ENCODE peak calls at places on chromosomes 12 and 14, in eight cellular contexts. E is brain microvascular endothelial cell; J is uterus; U is effector memory CD4-positive, alpha-beta T cell; P is GM23338; A is hepatocyte; G is fibroblast of lung; N is body of pancreas. K is an unnamed sample.

GRCh38 chr12:63298386-63298930 is 147.5 kb upstream of the AVPR1A start:
- DNase-seq in G (no peak), A (no peak), J (no peak), E (no peak), N (no peak), P (no peak), U (no peak), K (no peak)

GRCh38 chr12:75998292-75999063 is 33.1 kb downstream of the PHLDA1 start:
- DNase-seq in N (no peak), G (no peak), J (no peak), U (no peak), P (no peak), E (no peak), A (no peak), K (no peak)

GRCh38 chr14:55749201-55749812 is 169.3 kb downstream of the KTN1 start:
- DNase-seq in E (no peak), P (no peak), G (no peak), U (no peak), N (peak; percentile 22), A (no peak), J (no peak), K (no peak)

GRCh38 chr12:124854637-124855184 is 9.0 kb downstream of the SCARB1 start:
- DNase-seq in G (no peak), E (no peak), N (no peak), J (no peak), P (no peak), U (no peak), A (no peak), K (no peak)

GRCh38 chr12:121628536-121628935 is 2.2 kb downstream of the ORAI1 start:
- DNase-seq in E (no peak), U (no peak), P (no peak), A (no peak), G (no peak), J (no peak), N (no peak), K (no peak)

GRCh38 chr12:6946033-6946919 is 2.5 kb downstream of the C12orf57 start:
- DNase-seq in J (no peak), N (peak; percentile 99), E (no peak), P (peak; percentile 95), U (peak; percentile 56), G (no peak), A (peak; percentile 95), K (no peak)

GRCh38 chr12:13278249-13278787 is 81.8 kb downstream of the EMP1 start:
- DNase-seq in G (peak; percentile 54), N (peak; percentile 76), A (peak; percentile 90), P (peak; percentile 83), U (peak; percentile 6), E (peak; percentile 51), J (peak; percentile 76), K (no peak)

GRCh38 chr12:71216725-71217579 is 59.2 kb upstream of the TSPAN8 start:
- DNase-seq in A (peak; percentile 41), G (peak; percentile 10), N (peak; percentile 50), U (no peak), E (peak; percentile 2), P (peak; percentile 31), J (no peak), K (no peak)

GRCh38 chr14:101365329-101366158 is 195.8 kb upstream of the DIO3 start:
- DNase-seq in A (no peak), E (no peak), G (no peak), U (no peak), N (no peak), P (no peak), J (peak; percentile 56), K (no peak)

GRCh38 chr12:49456280-49456679 is 82.5 kb upstream of the KCNH3 start:
- DNase-seq in U (no peak), J (no peak), E (no peak), P (no peak), A (no peak), G (peak; percentile 27), N (no peak), K (no peak)

GRCh38 chr12:112018571-112019237 is 5.5 kb downstream of the ERP29 start:
- DNase-seq in P (no peak), J (no peak), A (no peak), U (no peak), G (peak; percentile 73), E (peak; percentile 72), N (no peak), K (no peak)

GRCh38 chr12:95336387-95337067 is 118.9 kb downstream of the VEZT start:
- DNase-seq in J (peak; percentile 70), U (no peak), G (peak; percentile 81), A (peak; percentile 88), P (peak; percentile 94), N (peak; percentile 87), E (peak; percentile 87), K (peak; percentile 12)

GRCh38 chr14:75566321-75566720 is 12.1 kb upstream of the FLVCR2 start:
- DNase-seq in N (no peak), E (no peak), G (no peak), P (no peak), U (peak; percentile 60), A (peak; percentile 20), J (no peak), K (no peak)

GRCh38 chr12:88998421-88998820 is 353.9 kb downstream of the DUSP6 start:
- DNase-seq in P (no peak), G (no peak), A (no peak), J (no peak), U (no peak), E (no peak), N (no peak), K (no peak)

GRCh38 chr12:67161322-67161918 is 107.7 kb upstream of the CAND1 start:
- DNase-seq in A (peak; percentile 63), E (peak; percentile 62), U (no peak), G (peak; percentile 29), J (no peak), P (peak; percentile 76), N (peak; percentile 23), K (no peak)

GRCh38 chr12:76628745-76629144 is 69.2 kb upstream of the OSBPL8 start:
- DNase-seq in E (no peak), P (no peak), N (no peak), J (no peak), U (no peak), G (peak; percentile 28), A (no peak), K (no peak)

GRCh38 chr12:125403145-125403789 is 338.0 kb downstream of the AACS start:
- DNase-seq in U (no peak), N (no peak), G (peak; percentile 15), P (peak; percentile 95), J (no peak), E (peak; percentile 16), A (peak; percentile 50), K (no peak)

GRCh38 chr14:31206536-31207286 is 882 bp downstream of the HECTD1 start:
- DNase-seq in U (peak; percentile 31), E (peak; percentile 1), N (peak; percentile 49), P (peak; percentile 59), A (peak; percentile 40), J (peak; percentile 39), G (peak; percentile 39), K (no peak)

GRCh38 chr14:95156765-95157194 is 549 bp downstream of the DICER1 start:
- DNase-seq in U (peak; percentile 2), P (no peak), J (peak; percentile 35), N (peak; percentile 52), A (peak; percentile 72), G (no peak), E (no peak), K (no peak)

GRCh38 chr14:64444984-64445845 is 20.1 kb upstream of the AKAP5 start:
- DNase-seq in E (peak; percentile 88), A (peak; percentile 20), J (peak; percentile 46), N (no peak), G (peak; percentile 90), P (no peak), U (no peak), K (no peak)

GRCh38 chr12:99131761-99132199 is 486.7 kb downstream of the APAF1 start:
- DNase-seq in G (peak; percentile 41), P (peak; percentile 88), E (peak; percentile 83), J (peak; percentile 13), N (peak; percentile 42), U (no peak), A (peak; percentile 16), K (no peak)

DNA sequence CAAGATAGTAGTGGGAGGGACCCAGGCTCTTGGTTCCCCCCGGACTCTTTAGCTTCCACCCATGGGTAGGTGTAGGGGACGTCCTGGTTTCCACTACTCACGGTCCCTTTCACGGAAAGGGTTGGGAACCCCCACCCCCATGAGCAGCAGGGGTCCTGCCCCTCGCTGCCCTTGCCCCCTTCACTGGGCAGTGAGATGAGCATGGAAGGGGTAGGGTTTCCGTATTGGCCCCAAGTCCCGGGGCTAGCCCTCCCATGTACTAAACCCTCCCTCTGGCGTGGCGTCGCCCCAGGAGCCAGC is 12.7 kb downstream of the AGAP2 start:
- DNase-seq in P (no peak), U (no peak), J (no peak), E (no peak), A (no peak), N (no peak), G (no peak), K (no peak)
- H3K4me3 ChIP-seq in P (peak overlapping the region; percentile 71), U (no peak overlapping the region), J (peak overlapping the region; percentile 59), E (peak overlapping the region; percentile 84), A (no peak overlapping the region), N (no peak overlapping the region), G (peak overlapping the region; percentile 86), K (peak overlapping the region; percentile 77)

GRCh38 chr12:92141585-92142244 is 3.9 kb downstream of the BTG1 start:
- DNase-seq in A (no peak), N (no peak), J (no peak), G (no peak), U (no peak), E (no peak), P (peak; percentile 41), K (no peak)
- H3K36me3 ChIP-seq in A (peaks cover 12% of the 10 kb centered on the region), N (no peaks in the 10 kb centered on the region), J (no peaks in the 10 kb centered on the region), G (no peaks in the 10 kb centered on the region), U (peaks cover 55% of the 10 kb centered on the region), E (peaks cover 11% of the 10 kb centered on the region), P (peaks cover 13% of the 10 kb centered on the region), K (peaks cover 6% of the 10 kb centered on the region)

GRCh38 chr14:61472801-61473376 is 151.5 kb downstream of the PRKCH start:
- DNase-seq in G (peak; percentile 30), P (no peak), N (no peak), A (no peak), U (peak; percentile 65), E (peak; percentile 49), J (no peak), K (no peak)
- H3K27ac ChIP-seq in G (peak overlapping the region; percentile 89), P (no peak overlapping the region), N (no peak overlapping the region), A (peak overlapping the region; percentile 81), U (peak overlapping the region; percentile 78), E (peak overlapping the region; percentile 100), J (peak overlapping the region; percentile 69), K (no peak overlapping the region)

GRCh38 chr12:68610435-68611093 is at the start of gene RAP1B:
- DNase-seq in G (peak; percentile 85), E (peak; percentile 81), A (peak; percentile 96), J (peak; percentile 91), U (peak; percentile 85), P (peak; percentile 88), N (peak; percentile 92), K (peak; percentile 25)

GRCh38 chr12:68612675-68613074 is 2.0 kb downstream of the RAP1B start:
- DNase-seq in U (no peak), P (no peak), N (no peak), G (no peak), E (no peak), J (no peak), A (peak; percentile 5), K (no peak)

GRCh38 chr12:68613209-68613904 is 2.7 kb downstream of the RAP1B start:
- DNase-seq in E (no peak), G (no peak), N (no peak), U (peak; percentile 15), A (peak; percentile 10), P (no peak), J (no peak), K (no peak)

GRCh38 chr12:68611094-68611818 is 557 bp downstream of the RAP1B start:
- DNase-seq in G (peak; percentile 72), J (peak; percentile 65), E (no peak), P (peak; percentile 72), U (peak; percentile 29), A (peak; percentile 74), N (peak; percentile 61), K (no peak)

GRCh38 chr12:68612245-68612644 is 1.5 kb downstream of the RAP1B start:
- DNase-seq in U (no peak), G (peak; percentile 48), P (no peak), N (no peak), A (peak; percentile 34), E (no peak), J (no peak), K (no peak)
- H3K4me3 ChIP-seq in U (peak overlapping the region; percentile 86), G (peak overlapping the region; percentile 81), P (peak overlapping the region; percentile 83), N (no peak overlapping the region), A (peak overlapping the region; percentile 77), E (peak overlapping the region; percentile 96), J (peak overlapping the region; percentile 79), K (peak overlapping the region; percentile 98)